ENCODE peak calls at places on chromosomes 5 and 9, in four cellular contexts. R, Z, I and B are unnamed samples.

GRCh38 chr9:104073098-104073769 is 20.9 kb upstream of the SMC2 start:
- DNase-seq in R (no peak), Z (no peak), I (no peak), B (no peak)

GRCh38 chr9:106588601-106589000 is 274.4 kb upstream of the ZNF462 start:
- DNase-seq in R (no peak), Z (peak; percentile 88), I (no peak), B (no peak)

GRCh38 chr5:133953568-133954145 is 14.8 kb downstream of the C5orf15 start:
- DNase-seq in R (no peak), Z (no peak), I (no peak), B (no peak)

GRCh38 chr5:178551059-178551458 is 39.1 kb downstream of the COL23A1 start:
- DNase-seq in R (no peak), Z (no peak), I (peak; percentile 47), B (no peak)

GRCh38 chr9:113875917-113876805 is at the start of gene ZNF618:
- DNase-seq in R (no peak), Z (no peak), I (peak; percentile 9), B (peak; percentile 30)

GRCh38 chr5:119287547-119288073 is 68.2 kb upstream of the TNFAIP8 start:
- DNase-seq in R (no peak), Z (peak; percentile 72), I (no peak), B (no peak)

GRCh38 chr9:3329361-3329760 is 196.4 kb downstream of the RFX3 start:
- DNase-seq in R (no peak), Z (peak; percentile 14), I (no peak), B (no peak)

GRCh38 chr9:124029617-124030016 is 18.0 kb downstream of the LHX2 start:
- DNase-seq in R (no peak), Z (no peak), I (no peak), B (no peak)

GRCh38 chr5:96993760-96994159 is 57.9 kb downstream of the LNPEP start:
- DNase-seq in R (no peak), Z (no peak), I (no peak), B (no peak)

GRCh38 chr9:92934321-92934720 is 13.0 kb upstream of the FGD3 start:
- DNase-seq in R (no peak), Z (no peak), I (peak; percentile 33), B (no peak)

GRCh38 chr9:135902655-135903357 is 4.5 kb downstream of the CAMSAP1 start:
- DNase-seq in R (no peak), Z (peak; percentile 64), I (no peak), B (no peak)

GRCh38 chr5:177427211-177427822 is 841 bp downstream of the GRK6 start:
- DNase-seq in R (no peak), Z (peak; percentile 26), I (peak; percentile 43), B (no peak)

GRCh38 chr9:136115206-136115605 is 3.5 kb downstream of the TMEM250 start:
- DNase-seq in R (no peak), Z (no peak), I (no peak), B (no peak)

GRCh38 chr5:141560725-141561483 is 57.9 kb downstream of the DIAPH1 start:
- DNase-seq in R (peak; percentile 94), Z (peak; percentile 96), I (no peak), B (peak; percentile 87)

GRCh38 chr9:107929439-107929838 is 439.9 kb upstream of the KLF4 start:
- DNase-seq in R (peak; percentile 72), Z (peak; percentile 53), I (no peak), B (peak; percentile 53)

GRCh38 chr9:129209109-129209508 is 31.0 kb upstream of the IER5L start:
- DNase-seq in R (no peak), Z (no peak), I (no peak), B (no peak)

GRCh38 chr5:116672203-116672602 is 97.6 kb upstream of the SEMA6A start:
- DNase-seq in R (no peak), Z (no peak), I (no peak), B (no peak)

GRCh38 chr9:135156525-135157510 is 69.3 kb downstream of the OLFM1 start:
- DNase-seq in R (peak; percentile 20), Z (peak; percentile 9), I (peak; percentile 11), B (peak; percentile 36)

GRCh38 chr5:95664204-95664786 is 17.7 kb downstream of the RFESD start:
- DNase-seq in R (peak; percentile 79), Z (peak; percentile 18), I (peak; percentile 42), B (no peak)

GRCh38 chr9:81563020-81563407 is 126.3 kb downstream of the TLE1 start:
- DNase-seq in R (no peak), Z (no peak), I (no peak), B (no peak)

GRCh38 chr5:65981548-65981947 is 55.2 kb downstream of the ERBIN start:
- DNase-seq in R (no peak), Z (no peak), I (no peak), B (no peak)

GRCh38 chr9:114273461-114273881 is 49.4 kb upstream of the ORM1 start:
- DNase-seq in R (no peak), Z (peak; percentile 69), I (no peak), B (peak; percentile 15)

GRCh38 chr5:68490401-68490800 is 274.8 kb downstream of the PIK3R1 start:
- DNase-seq in R (no peak), Z (no peak), I (no peak), B (no peak)

GRCh38 chr5:74294231-74294705 is 346.3 kb downstream of the ENC1 start:
- DNase-seq in R (peak; percentile 46), Z (no peak), I (peak; percentile 3), B (no peak)

GRCh38 chr5:167853421-167853820 is 438.0 kb upstream of the WWC1 start:
- DNase-seq in R (no peak), Z (no peak), I (no peak), B (no peak)

GRCh38 chr9:74132986-74133385 is 364.1 kb upstream of the RORB start:
- DNase-seq in R (no peak), Z (no peak), I (no peak), B (no peak)

GRCh38 chr5:142863856-142864255 is 93.7 kb downstream of the ARHGAP26 start:
- DNase-seq in R (no peak), Z (no peak), I (no peak), B (no peak)

GRCh38 chr9:134378901-134379338 is 52.7 kb downstream of the RXRA start:
- DNase-seq in R (no peak), Z (peak; percentile 67), I (no peak), B (peak; percentile 82)

GRCh38 chr5:154762700-154763099 is 7.5 kb downstream of the LARP1 start:
- DNase-seq in R (no peak), Z (no peak), I (no peak), B (no peak)

GRCh38 chr5:105630803-105631202 is 2039.9 kb downstream of the EFNA5 start:
- DNase-seq in R (no peak), Z (no peak), I (no peak), B (no peak)

GRCh38 chr9:112084334-112084733 is 90.8 kb downstream of the SUSD1 start:
- DNase-seq in R (no peak), Z (no peak), I (no peak), B (no peak)

GRCh38 chr5:90873033-90873517 is 314.5 kb downstream of the ADGRV1 start:
- DNase-seq in R (no peak), Z (no peak), I (no peak), B (no peak)
- TF ChIP-seq CTCF in R (no peak), Z (no peak), I (no peak), B (no peak)

GRCh38 chr9:126838895-126839294 is 21.5 kb upstream of the ZBTB34 start:
- DNase-seq in R (no peak), Z (no peak), I (no peak), B (no peak)
- H3K4me1 ChIP-seq in R (peaks cover 10% of the 10 kb centered on the region), Z (peaks cover 15% of the 10 kb centered on the region), I (no peaks in the 10 kb centered on the region), B (peaks cover 68% of the 10 kb centered on the region)

GRCh38 chr9:16730162-16730561 is 140.3 kb downstream of the BNC2 start:
- DNase-seq in R (no peak), Z (no peak), I (no peak), B (no peak)

GRCh38 chr9:16728128-16728505 is 142.4 kb downstream of the BNC2 start:
- DNase-seq in R (no peak), Z (no peak), I (no peak), B (no peak)

GRCh38 chr9:16727452-16728127 is 142.9 kb downstream of the BNC2 start:
- DNase-seq in R (no peak), Z (no peak), I (no peak), B (no peak)

GRCh38 chr9:16726718-16727451 is 143.6 kb downstream of the BNC2 start:
- DNase-seq in R (peak; percentile 79), Z (peak; percentile 71), I (no peak), B (peak; percentile 93)

DNA sequence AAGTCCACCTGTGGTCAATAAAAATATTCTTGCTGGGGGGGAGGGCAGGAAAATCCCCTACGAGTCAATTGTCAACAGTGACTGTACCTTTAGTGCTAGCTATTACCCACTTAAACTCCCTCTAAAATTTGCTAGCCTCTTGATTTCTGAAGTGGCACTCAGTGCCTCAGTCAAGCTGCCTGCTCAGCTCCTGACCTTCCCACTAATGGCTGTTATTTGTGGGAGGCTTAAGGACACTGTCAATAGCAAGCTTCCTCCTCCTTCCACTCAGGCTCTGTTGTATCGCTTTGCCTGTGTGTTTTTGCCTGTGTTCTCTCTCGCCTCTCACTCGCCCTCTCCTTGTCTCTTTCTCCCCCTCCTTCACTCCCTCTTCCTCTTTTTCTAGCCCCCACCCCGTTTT is 140.8 kb downstream of the BNC2 start:
- DNase-seq in R (no peak), Z (no peak), I (no peak), B (no peak)
- TF ChIP-seq CTCF in R (no peak), Z (no peak), I (no peak), B (no peak)

GRCh38 chr9:120386390-120387131 is 193.4 kb downstream of the CDK5RAP2 start:
- DNase-seq in R (no peak), Z (no peak), I (no peak), B (no peak)

GRCh38 chr9:120383999-120384924 is 195.7 kb downstream of the CDK5RAP2 start:
- DNase-seq in R (no peak), Z (no peak), I (no peak), B (peak; percentile 34)

GRCh38 chr9:120383611-120383998 is 196.4 kb downstream of the CDK5RAP2 start:
- DNase-seq in R (no peak), Z (no peak), I (no peak), B (no peak)

GRCh38 chr9:120385606-120386389 is 194.2 kb downstream of the CDK5RAP2 start:
- DNase-seq in R (no peak), Z (no peak), I (no peak), B (no peak)

DNA sequence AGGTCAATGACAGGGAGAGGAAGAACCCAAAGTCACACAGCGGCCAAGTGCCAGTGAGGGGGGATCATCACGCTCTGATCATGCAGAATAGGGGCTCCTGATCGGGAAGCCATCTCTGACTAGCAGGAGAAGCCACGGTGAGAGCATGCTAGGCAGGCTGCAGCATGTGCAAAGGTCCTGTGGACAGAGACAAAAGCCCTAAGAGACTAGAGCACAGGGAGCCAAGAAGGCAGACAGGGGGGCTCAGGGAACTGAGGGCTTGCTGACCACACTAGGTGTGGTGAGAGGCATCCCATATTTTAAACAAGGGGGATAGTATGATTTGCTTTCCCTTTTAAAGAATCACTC is 195.1 kb downstream of the CDK5RAP2 start:
- DNase-seq in R (no peak), Z (no peak), I (no peak), B (no peak)
- H3K4me1 ChIP-seq in R (peaks cover 30% of the 10 kb centered on the region), Z (no peaks in the 10 kb centered on the region), I (no peaks in the 10 kb centered on the region), B (peaks cover 7% of the 10 kb centered on the region)